ENCODE peak calls at places on chromosomes 5 and 9, in ten cellular contexts. C, V, B, J, O, R, Y, L, S and G are unnamed samples.

GRCh38 chr5:159174511-159175168 is 34.7 kb downstream of the RNF145 start:
- DNase-seq in C (peak), V (no peak), B (no peak), J (no peak), O (no peak), R (no peak), Y (no peak), L (no peak), S (no peak), G (no peak)

GRCh38 chr9:116572095-116572748 is 114.9 kb upstream of the TRIM32 start:
- DNase-seq in C (peak), V (peak), B (no peak), J (peak), O (no peak), R (peak), Y (peak), L (no peak), S (peak), G (peak)

GRCh38 chr5:69010443-69010842 is 83.4 kb upstream of the SLC30A5 start:
- DNase-seq in C (no peak), V (no peak), B (no peak), J (no peak), O (no peak), R (no peak), Y (no peak), L (no peak), S (no peak), G (no peak)

GRCh38 chr5:68196876-68197275 is 18.7 kb upstream of the PIK3R1 start:
- DNase-seq in C (no peak), V (no peak), B (no peak), J (no peak), O (no peak), R (no peak), Y (no peak), L (no peak), S (no peak), G (peak)

GRCh38 chr9:112239284-112239683 is 64.2 kb upstream of the SUSD1 start:
- DNase-seq in C (no peak), V (no peak), B (no peak), J (no peak), O (no peak), R (no peak), Y (no peak), L (no peak), S (no peak), G (no peak)

GRCh38 chr5:161703528-161703927 is 18.0 kb downstream of the GABRA6 start:
- DNase-seq in C (no peak), V (no peak), B (no peak), J (no peak), O (no peak), R (no peak), Y (no peak), L (no peak), S (no peak), G (no peak)

GRCh38 chr5:94094793-94095441 is 353.5 kb upstream of the POU5F2 start:
- DNase-seq in C (no peak), V (peak), B (no peak), J (no peak), O (no peak), R (no peak), Y (no peak), L (no peak), S (no peak), G (no peak)

GRCh38 chr5:14351845-14352712 is 208.9 kb downstream of the TRIO start:
- DNase-seq in C (peak), V (peak), B (peak), J (peak), O (peak), R (peak), Y (no peak), L (no peak), S (peak), G (peak)

GRCh38 chr5:160675988-160676387 is 176.0 kb downstream of the ATP10B start:
- DNase-seq in C (no peak), V (no peak), B (no peak), J (no peak), O (no peak), R (no peak), Y (no peak), L (no peak), S (no peak), G (no peak)

GRCh38 chr5:140348104-140348503 is 1.7 kb upstream of the HBEGF start:
- DNase-seq in C (peak), V (no peak), B (no peak), J (no peak), O (no peak), R (no peak), Y (no peak), L (no peak), S (no peak), G (no peak)

GRCh38 chr5:108531367-108532211 is 149.7 kb upstream of the FBXL17 start:
- DNase-seq in C (no peak), V (no peak), B (no peak), J (no peak), O (no peak), R (no peak), Y (no peak), L (no peak), S (no peak), G (no peak)

GRCh38 chr5:128632264-128632663 is 94.2 kb upstream of the FBN2 start:
- DNase-seq in C (no peak), V (no peak), B (no peak), J (no peak), O (no peak), R (no peak), Y (no peak), L (no peak), S (no peak), G (no peak)

GRCh38 chr9:135136481-135136880 is 49.0 kb downstream of the OLFM1 start:
- DNase-seq in C (no peak), V (no peak), B (no peak), J (no peak), O (no peak), R (no peak), Y (no peak), L (no peak), S (no peak), G (no peak)

GRCh38 chr5:36398137-36398536 is 96.4 kb upstream of the RANBP3L start:
- DNase-seq in C (peak), V (peak), B (no peak), J (no peak), O (no peak), R (no peak), Y (no peak), L (no peak), S (no peak), G (no peak)

GRCh38 chr5:24749701-24750100 is 104.9 kb upstream of the CDH10 start:
- DNase-seq in C (no peak), V (no peak), B (no peak), J (no peak), O (no peak), R (no peak), Y (no peak), L (no peak), S (no peak), G (no peak)

GRCh38 chr5:73370620-73371583 is 77.7 kb downstream of the FOXD1 start:
- DNase-seq in C (peak), V (peak), B (no peak), J (no peak), O (no peak), R (no peak), Y (no peak), L (no peak), S (no peak), G (no peak)

GRCh38 chr9:90961375-90961774 is 159.8 kb downstream of the SYK start:
- DNase-seq in C (peak), V (no peak), B (no peak), J (no peak), O (no peak), R (no peak), Y (no peak), L (no peak), S (no peak), G (no peak)

GRCh38 chr5:55911784-55912653 is 60.9 kb downstream of the IL31RA start:
- DNase-seq in C (no peak), V (no peak), B (no peak), J (no peak), O (no peak), R (no peak), Y (no peak), L (no peak), S (no peak), G (no peak)

GRCh38 chr9:26744362-26744965 is 148.1 kb downstream of the CAAP1 start:
- DNase-seq in C (peak), V (peak), B (no peak), J (no peak), O (no peak), R (no peak), Y (no peak), L (no peak), S (no peak), G (no peak)

GRCh38 chr9:93116049-93116961 is 17.7 kb downstream of the NINJ1 start:
- DNase-seq in C (no peak), V (peak), B (no peak), J (no peak), O (no peak), R (peak), Y (no peak), L (no peak), S (no peak), G (peak)

GRCh38 chr9:130857864-130858730 is 23.0 kb downstream of the ABL1 start:
- DNase-seq in C (peak), V (peak), B (no peak), J (no peak), O (no peak), R (no peak), Y (no peak), L (no peak), S (no peak), G (no peak)

GRCh38 chr5:173868096-173868879 is 19.9 kb upstream of the CPEB4 start:
- DNase-seq in C (no peak), V (peak), B (no peak), J (no peak), O (no peak), R (no peak), Y (no peak), L (no peak), S (no peak), G (peak)

GRCh38 chr9:134099123-134099761 is 31.4 kb upstream of the BRD3 start:
- DNase-seq in C (peak), V (peak), B (peak), J (peak), O (peak), R (no peak), Y (no peak), L (no peak), S (no peak), G (peak)

GRCh38 chr5:11595045-11595444 is 309.2 kb downstream of the CTNND2 start:
- DNase-seq in C (no peak), V (no peak), B (no peak), J (no peak), O (no peak), R (no peak), Y (no peak), L (no peak), S (no peak), G (no peak)

GRCh38 chr5:56610093-56610698 is 205.2 kb upstream of the MAP3K1 start:
- DNase-seq in C (peak), V (no peak), B (peak), J (peak), O (peak), R (no peak), Y (no peak), L (no peak), S (no peak), G (no peak)

GRCh38 chr5:180121799-180122198 is 50.2 kb upstream of the RNF130 start:
- DNase-seq in C (no peak), V (no peak), B (no peak), J (no peak), O (no peak), R (no peak), Y (no peak), L (no peak), S (peak), G (no peak)

GRCh38 chr5:84237126-84237525 is 147.6 kb downstream of the EDIL3 start:
- DNase-seq in C (no peak), V (no peak), B (no peak), J (no peak), O (no peak), R (no peak), Y (no peak), L (no peak), S (no peak), G (no peak)

GRCh38 chr5:6686916-6687409 is 26.3 kb upstream of the TENT4A start:
- DNase-seq in C (peak), V (no peak), B (no peak), J (no peak), O (no peak), R (no peak), Y (no peak), L (no peak), S (no peak), G (no peak)

GRCh38 chr9:72633966-72634365 is 112.6 kb downstream of the TMC1 start:
- DNase-seq in C (peak), V (peak), B (no peak), J (no peak), O (no peak), R (no peak), Y (no peak), L (no peak), S (no peak), G (no peak)

GRCh38 chr5:3140117-3140516 is 388.6 kb upstream of the IRX2 start:
- DNase-seq in C (no peak), V (no peak), B (no peak), J (no peak), O (no peak), R (no peak), Y (peak), L (no peak), S (no peak), G (no peak)